ENCODE peak calls at places on chromosomes 11 and 22, in five cellular contexts. P is transverse colon, R is upper lobe of right lung, U is Panc1, S is lower lobe of right lung. Z is an unnamed sample. For H3K4me1, the result is how much of the 10 kb centered on the place peaks cover.

GRCh38 chr11:117930208-117930570 is 987 bp upstream of the TMPRSS13 start:
- DNase-seq in R (no peak), P (no peak), S (peak), U (no peak), Z (no peak)

GRCh38 chr11:129593098-129593497 is 217.4 kb downstream of the BARX2 start:
- DNase-seq in R (no peak), U (no peak), P (no peak), S (no peak), Z (no peak)

GRCh38 chr11:72614381-72614780 is 59.8 kb downstream of the PDE2A start:
- DNase-seq in R (no peak), S (no peak), P (no peak), U (no peak), Z (no peak)

GRCh38 chr11:76773921-76774361 is 9.2 kb upstream of the TSKU start:
- DNase-seq in R (no peak), P (no peak), S (no peak), U (no peak), Z (peak)

GRCh38 chr22:45179276-45180049 is 15.7 kb downstream of the NUP50 start:
- DNase-seq in U (no peak), R (no peak), S (no peak), P (no peak), Z (no peak)

GRCh38 chr11:131658952-131659351 is 288.5 kb downstream of the NTM start:
- DNase-seq in R (no peak), P (no peak), S (no peak), U (no peak), Z (no peak)

GRCh38 chr22:40348025-40348658 is 1.8 kb downstream of the ADSL start:
- DNase-seq in R (no peak), S (no peak), U (no peak), P (peak), Z (peak)

GRCh38 chr11:126319374-126319740 is 15.5 kb downstream of the DCPS start:
- DNase-seq in P (no peak), R (no peak), U (no peak), S (no peak), Z (no peak)

GRCh38 chr11:11421509-11421908 is 68.5 kb upstream of the CSNK2A3 start:
- DNase-seq in R (no peak), U (no peak), P (no peak), S (no peak), Z (no peak)

GRCh38 chr22:48379371-48379770 is 1448.3 kb downstream of the BRD1 start:
- DNase-seq in P (no peak), R (peak), S (no peak), U (no peak), Z (no peak)

GRCh38 chr11:71995726-71996291 is 2.9 kb upstream of the IL18BP start:
- DNase-seq in P (no peak), U (no peak), S (no peak), R (no peak), Z (no peak)

GRCh38 chr11:19605500-19606371 is 106.9 kb upstream of the NAV2 start:
- DNase-seq in R (no peak), S (no peak), P (no peak), U (no peak), Z (no peak)

GRCh38 chr22:48694296-48694883 is 1133.3 kb downstream of the BRD1 start:
- DNase-seq in U (no peak), S (peak), P (no peak), R (no peak), Z (no peak)

GRCh38 chr11:16226245-16226644 is 130.1 kb downstream of the SOX6 start:
- DNase-seq in R (peak), P (peak), S (peak), U (no peak), Z (peak)

GRCh38 chr11:70901951-70902521 is 350.3 kb downstream of the SHANK2 start:
- DNase-seq in P (no peak), U (no peak), S (peak), R (peak), Z (no peak)

GRCh38 chr22:30041881-30042280 is 38.4 kb upstream of the HORMAD2 start:
- DNase-seq in P (no peak), U (no peak), R (no peak), S (no peak), Z (no peak)

GRCh38 chr11:2775083-2775625 is 75.4 kb upstream of the KCNQ1OT1 start:
- DNase-seq in S (peak), R (peak), U (no peak), P (no peak), Z (no peak)

GRCh38 chr11:75570559-75571139 is 8.6 kb downstream of the SERPINH1 start:
- DNase-seq in P (no peak), S (no peak), R (no peak), U (no peak), Z (no peak)

GRCh38 chr11:65627202-65627601 is 10.7 kb upstream of the SIPA1 start:
- DNase-seq in P (no peak), U (no peak), S (no peak), R (no peak), Z (no peak)

GRCh38 chr11:58742981-58743880 is 11.5 kb upstream of the GLYAT start:
- DNase-seq in S (no peak), P (no peak), R (no peak), U (no peak), Z (no peak)

GRCh38 chr11:43419460-43419859 is 60.7 kb downstream of the TTC17 start:
- DNase-seq in P (peak), R (no peak), U (peak), S (no peak), Z (no peak)

GRCh38 chr22:42696331-42696967 is 24.2 kb downstream of the A4GALT start:
- DNase-seq in U (no peak), P (no peak), S (no peak), R (no peak), Z (no peak)

GRCh38 chr11:92295175-92296137 is 70.8 kb downstream of the FAT3 start:
- DNase-seq in P (peak), R (no peak), S (no peak), U (no peak), Z (no peak)

GRCh38 chr22:26445577-26446275 is 16.7 kb downstream of the ASPHD2 start:
- DNase-seq in R (no peak), S (no peak), U (no peak), P (no peak), Z (no peak)

GRCh38 chr11:78031629-78032028 is 8.6 kb upstream of the KCTD14 start:
- DNase-seq in S (no peak), P (no peak), U (no peak), R (no peak), Z (no peak)

GRCh38 chr11:78033040-78033439 is 10.0 kb upstream of the KCTD14 start:
- DNase-seq in U (no peak), S (no peak), P (no peak), R (no peak), Z (no peak)

GRCh38 chr11:78027759-78028158 is 4.7 kb upstream of the KCTD14 start:
- DNase-seq in R (no peak), P (no peak), U (no peak), S (no peak), Z (no peak)

GRCh38 chr11:78032090-78032489 is 9.0 kb upstream of the KCTD14 start:
- DNase-seq in P (no peak), R (no peak), U (no peak), S (no peak), Z (no peak)

DNA sequence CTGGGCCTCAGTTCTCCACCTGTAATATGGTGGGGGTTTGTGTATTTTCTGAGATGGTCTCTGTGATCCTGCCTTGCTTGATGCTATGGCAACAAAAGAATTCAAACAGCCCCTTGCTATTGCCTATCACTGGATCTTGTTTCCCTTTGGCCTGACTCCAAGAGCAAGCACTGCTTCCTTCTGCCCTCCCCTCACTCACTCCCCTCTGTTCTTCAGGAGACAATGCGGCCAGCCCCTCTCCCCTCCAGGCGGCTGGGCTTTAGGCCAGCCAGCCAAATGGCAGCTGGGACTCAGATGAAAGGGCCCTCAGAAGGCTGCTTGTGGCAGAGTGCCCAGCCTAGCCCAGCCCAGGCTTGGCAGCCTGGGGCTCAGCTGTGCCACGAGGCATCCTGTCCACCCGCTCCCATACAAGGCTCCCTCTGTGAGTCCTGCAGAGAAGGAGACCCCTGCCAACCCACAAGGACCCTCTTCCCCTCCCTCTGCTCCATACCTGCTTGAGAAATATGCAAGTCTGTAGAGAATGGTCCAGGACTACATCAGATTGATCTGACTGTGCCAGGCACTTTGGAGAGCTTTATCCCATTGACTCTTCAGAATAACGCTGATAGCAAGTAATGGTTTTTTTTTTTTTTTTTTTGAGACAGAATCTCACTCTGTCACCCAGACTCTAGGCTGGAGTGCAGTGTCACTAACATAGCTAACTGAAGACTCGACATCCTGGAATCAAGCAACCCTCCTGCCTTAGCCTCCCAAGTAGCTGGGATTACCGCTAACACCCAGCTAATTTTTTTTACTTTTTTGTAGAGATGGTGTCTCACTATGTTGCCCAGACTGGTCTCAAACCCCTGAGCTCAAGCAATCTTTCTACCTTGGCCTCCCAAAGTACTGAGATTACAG is 7.6 kb upstream of the KCTD14 start:
- DNase-seq in U (no peak), R (peak), S (peak), P (peak), Z (no peak)
- H3K4me3 ChIP-seq in U (no peak), R (no peak), S (no peak), P (no peak), Z (no peak)

GRCh38 chr11:68503281-68503687 is 42.7 kb downstream of the PPP6R3 start:
- DNase-seq in P (no peak), R (no peak), U (no peak), S (no peak), Z (no peak)

GRCh38 chr11:68506908-68507307 is 46.4 kb downstream of the PPP6R3 start:
- DNase-seq in U (no peak), P (no peak), S (no peak), R (no peak), Z (no peak)

GRCh38 chr11:68503792-68504191 is 43.2 kb downstream of the PPP6R3 start:
- DNase-seq in U (no peak), R (peak), S (peak), P (no peak), Z (no peak)

GRCh38 chr11:68505596-68505995 is 45.0 kb downstream of the PPP6R3 start:
- DNase-seq in S (no peak), P (no peak), R (no peak), U (no peak), Z (no peak)

DNA sequence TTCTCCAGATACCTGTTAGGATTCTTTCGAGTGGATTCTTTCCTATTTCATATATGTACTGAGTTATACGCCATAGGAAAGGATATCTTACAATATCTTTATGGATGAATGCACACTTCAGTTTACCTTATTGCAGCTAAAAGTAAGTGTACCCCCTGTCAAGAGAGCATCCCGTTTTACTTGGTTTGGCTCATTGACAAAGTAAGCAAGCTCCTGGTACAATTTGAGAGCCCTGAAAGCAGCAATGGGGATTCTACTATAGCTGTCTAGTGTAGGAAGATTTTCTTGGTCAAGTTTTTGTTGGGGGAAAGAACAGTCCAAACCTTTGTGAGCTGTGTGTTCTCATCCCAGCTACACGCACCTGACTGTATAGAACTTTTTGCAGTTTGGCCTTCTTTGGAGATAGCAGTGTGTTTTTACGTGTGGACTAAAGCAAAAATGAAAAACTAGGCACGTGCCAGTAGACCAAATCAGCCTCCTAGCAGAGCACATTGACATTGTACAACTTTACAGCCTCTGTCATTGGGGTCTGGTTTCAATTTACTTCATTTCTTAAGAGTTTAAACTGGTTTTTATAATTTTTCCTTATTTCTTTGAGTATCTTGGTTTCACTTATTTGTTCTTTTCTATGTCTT is 44.0 kb downstream of the PPP6R3 start:
- DNase-seq in R (no peak), S (no peak), P (no peak), U (no peak), Z (no peak)
- H3K4me1 ChIP-seq in R (half or more), S (half or more), P (half or more), U (under half), Z (half or more)

DNA sequence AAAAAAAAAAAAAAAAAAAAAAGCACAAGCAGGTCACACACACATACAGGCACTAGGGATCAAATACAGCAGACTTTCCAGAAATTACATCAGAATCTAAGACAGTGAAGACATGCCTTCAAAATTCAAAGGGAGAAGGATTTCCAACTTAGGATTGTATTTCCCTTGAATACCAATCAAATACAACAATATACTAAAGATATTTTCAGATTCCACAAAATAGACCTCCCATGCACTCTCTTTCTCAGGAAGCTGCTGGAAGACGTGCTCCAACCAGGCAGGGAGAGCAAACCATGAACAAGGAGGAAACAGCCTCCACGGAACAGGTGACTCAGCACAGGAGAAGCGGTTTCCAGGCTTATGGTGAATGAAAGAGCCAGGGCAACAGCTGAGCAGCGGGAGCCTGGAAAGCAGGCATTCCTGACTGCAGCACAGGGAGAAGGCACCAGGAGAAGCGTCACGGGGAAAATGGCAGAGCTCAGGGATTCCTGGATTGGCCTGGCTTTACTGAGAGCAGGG is 32.0 kb downstream of the TMEM184B start:
- DNase-seq in R (no peak), P (peak), S (no peak), U (no peak), Z (peak)
- H3K27ac ChIP-seq in R (peak), P (peak), S (no peak), U (peak), Z (peak)

GRCh38 chr22:29031236-29031982 is 30.2 kb downstream of the C22orf31 start:
- DNase-seq in U (peak), P (peak), R (peak), S (peak), Z (peak)
- H3K4me3 ChIP-seq in U (peak), P (peak), R (peak), S (peak), Z (peak)

GRCh38 chr11:35151896-35152295 is 12.9 kb downstream of the CD44 start:
- DNase-seq in U (no peak), P (no peak), S (no peak), R (no peak), Z (no peak)
- H3K4me1 ChIP-seq in U (half or more), P (under half), S (half or more), R (under half), Z (under half)